ENCODE peak calls at places on chromosomes 13 and 19, in four cellular contexts. One of them, this sample, is unnamed.
A peak's percentile ranks its signal among the peaks of the same experiment; 100 is the strongest.

GRCh38 chr19:9791552-9792181 is 23.1 kb upstream of the ZNF846 start:
- DNase-seq in heart right ventricle: peak; percentile 98
- DNase-seq in right lobe of liver: peak; percentile 98
- DNase-seq in aorta: peak; percentile 98
- DNase-seq in this sample: no peak

GRCh38 chr13:74145249-74145970 is 11.2 kb upstream of the KLF12 start:
- DNase-seq in right lobe of liver: no peak
- DNase-seq in heart right ventricle: no peak
- DNase-seq in aorta: no peak
- DNase-seq in this sample: no peak

GRCh38 chr19:23436944-23437343 is 41.7 kb upstream of the ZNF91 start:
- DNase-seq in right lobe of liver: no peak
- DNase-seq in aorta: no peak
- DNase-seq in heart right ventricle: no peak
- DNase-seq in this sample: no peak

GRCh38 chr13:72290962-72291681 is 424.1 kb upstream of the DACH1 start:
- DNase-seq in aorta: no peak
- DNase-seq in right lobe of liver: no peak
- DNase-seq in heart right ventricle: no peak
- DNase-seq in this sample: peak; percentile 7

GRCh38 chr19:22528956-22529355 is 105.2 kb upstream of the ZNF492 start:
- DNase-seq in heart right ventricle: no peak
- DNase-seq in aorta: no peak
- DNase-seq in right lobe of liver: no peak
- DNase-seq in this sample: no peak

GRCh38 chr19:58558066-58558622 is at the start of gene UBE2M:
- DNase-seq in right lobe of liver: peak; percentile 72
- DNase-seq in aorta: peak; percentile 81
- DNase-seq in heart right ventricle: peak; percentile 62
- DNase-seq in this sample: no peak

GRCh38 chr13:21478881-21479808 is 20.0 kb upstream of the ZDHHC20 start:
- DNase-seq in right lobe of liver: no peak
- DNase-seq in aorta: no peak
- DNase-seq in heart right ventricle: peak; percentile 73
- DNase-seq in this sample: no peak

GRCh38 chr19:3660493-3661219 is 34.1 kb upstream of the CACTIN start:
- DNase-seq in right lobe of liver: no peak
- DNase-seq in aorta: no peak
- DNase-seq in heart right ventricle: no peak
- DNase-seq in this sample: no peak

GRCh38 chr13:86681223-86681622 is 882.0 kb upstream of the SLITRK6 start:
- DNase-seq in heart right ventricle: no peak
- DNase-seq in aorta: no peak
- DNase-seq in right lobe of liver: no peak
- DNase-seq in this sample: no peak

GRCh38 chr19:43790587-43790986 is 9.8 kb upstream of the KCNN4 start:
- DNase-seq in right lobe of liver: no peak
- DNase-seq in aorta: no peak
- DNase-seq in heart right ventricle: no peak
- DNase-seq in this sample: no peak

GRCh38 chr19:2154587-2155075 is 3.3 kb upstream of the AP3D1 start:
- DNase-seq in right lobe of liver: no peak
- DNase-seq in heart right ventricle: no peak
- DNase-seq in aorta: no peak
- DNase-seq in this sample: no peak

GRCh38 chr13:29925457-29925856 is 75.0 kb upstream of the UBL3 start:
- DNase-seq in heart right ventricle: peak; percentile 80
- DNase-seq in right lobe of liver: peak; percentile 64
- DNase-seq in aorta: peak; percentile 92
- DNase-seq in this sample: no peak

GRCh38 chr19:45250216-45250831 is 747 bp upstream of the MARK4 start:
- DNase-seq in right lobe of liver: no peak
- DNase-seq in aorta: no peak
- DNase-seq in heart right ventricle: no peak
- DNase-seq in this sample: no peak

GRCh38 chr13:52830946-52831345 is 17.5 kb downstream of the PCDH8 start:
- DNase-seq in right lobe of liver: no peak
- DNase-seq in aorta: no peak
- DNase-seq in heart right ventricle: no peak
- DNase-seq in this sample: no peak

GRCh38 chr13:45068036-45069001 is 52.0 kb upstream of the GTF2F2 start:
- DNase-seq in heart right ventricle: no peak
- DNase-seq in aorta: no peak
- DNase-seq in right lobe of liver: no peak
- DNase-seq in this sample: no peak

GRCh38 chr19:15954820-15955219 is 6.0 kb downstream of the OR10H4 start:
- DNase-seq in aorta: no peak
- DNase-seq in right lobe of liver: peak; percentile 55
- DNase-seq in heart right ventricle: no peak
- DNase-seq in this sample: no peak

GRCh38 chr13:102440259-102440936 is 38.5 kb upstream of the FGF14 start:
- DNase-seq in aorta: no peak
- DNase-seq in heart right ventricle: no peak
- DNase-seq in right lobe of liver: peak; percentile 73
- DNase-seq in this sample: no peak

GRCh38 chr13:35765387-35765786 is 288.9 kb upstream of the MAB21L1 start:
- DNase-seq in heart right ventricle: no peak
- DNase-seq in aorta: no peak
- DNase-seq in right lobe of liver: no peak
- DNase-seq in this sample: no peak

GRCh38 chr13:30466358-30466714 is 600 bp upstream of the HMGB1 start:
- DNase-seq in heart right ventricle: no peak
- DNase-seq in right lobe of liver: no peak
- DNase-seq in aorta: no peak
- DNase-seq in this sample: no peak

GRCh38 chr13:30918662-30919405 is 12.8 kb downstream of the MEDAG start:
- DNase-seq in right lobe of liver: no peak
- DNase-seq in heart right ventricle: no peak
- DNase-seq in aorta: no peak
- DNase-seq in this sample: no peak

GRCh38 chr13:100673831-100674362 is 698 bp downstream of the TMTC4 start:
- DNase-seq in heart right ventricle: peak; percentile 18
- DNase-seq in right lobe of liver: peak; percentile 61
- DNase-seq in aorta: peak; percentile 53
- DNase-seq in this sample: no peak

GRCh38 chr19:48631254-48631653 is 5.9 kb downstream of the DBP start:
- DNase-seq in right lobe of liver: no peak
- DNase-seq in heart right ventricle: no peak
- DNase-seq in aorta: no peak
- DNase-seq in this sample: no peak
- H3K4me3 ChIP-seq in right lobe of liver: no peak overlapping the region
- H3K4me3 ChIP-seq in heart right ventricle: peak overlapping the region; percentile 10
- H3K4me3 ChIP-seq in aorta: no peak overlapping the region
- H3K4me3 ChIP-seq in this sample: no peak overlapping the region

GRCh38 chr13:48155850-48156249 is 60.9 kb upstream of the MED4 start:
- DNase-seq in right lobe of liver: no peak
- DNase-seq in aorta: no peak
- DNase-seq in heart right ventricle: no peak
- DNase-seq in this sample: no peak

GRCh38 chr13:48159436-48160225 is 64.7 kb upstream of the MED4 start:
- DNase-seq in aorta: no peak
- DNase-seq in heart right ventricle: no peak
- DNase-seq in right lobe of liver: no peak
- DNase-seq in this sample: no peak

GRCh38 chr13:48156466-48156865 is 61.6 kb upstream of the MED4 start:
- DNase-seq in aorta: peak; percentile 66
- DNase-seq in right lobe of liver: no peak
- DNase-seq in heart right ventricle: no peak
- DNase-seq in this sample: no peak

GRCh38 chr13:48158915-48159314 is 64.0 kb upstream of the MED4 start:
- DNase-seq in right lobe of liver: no peak
- DNase-seq in heart right ventricle: no peak
- DNase-seq in aorta: peak; percentile 52
- DNase-seq in this sample: no peak

DNA sequence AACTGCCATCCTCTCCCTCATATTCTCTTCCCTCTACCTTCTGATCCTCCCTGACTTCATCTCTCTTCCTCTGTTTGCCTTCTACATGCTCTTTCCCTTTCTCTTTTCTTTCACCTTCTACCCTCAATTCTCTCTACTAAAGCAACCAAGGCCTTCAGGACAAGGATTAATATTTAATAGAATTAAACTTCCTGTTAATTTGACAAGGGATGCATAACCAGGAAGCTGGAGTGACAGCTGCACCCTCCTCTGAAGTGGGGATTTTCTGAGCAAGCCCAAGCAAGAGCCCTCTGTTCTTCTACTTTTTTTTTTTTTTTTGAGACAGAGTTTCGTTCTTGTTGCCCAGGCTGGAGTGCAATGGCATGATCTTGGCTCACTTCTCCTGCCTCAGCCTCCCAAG is 63.4 kb upstream of the MED4 start:
- DNase-seq in aorta: no peak
- DNase-seq in heart right ventricle: no peak
- DNase-seq in right lobe of liver: no peak
- DNase-seq in this sample: no peak
- H3K4me1 ChIP-seq in aorta: no peaks in the 10 kb centered on the region
- H3K4me1 ChIP-seq in heart right ventricle: peaks cover 89% of the 10 kb centered on the region
- H3K4me1 ChIP-seq in right lobe of liver: no peaks in the 10 kb centered on the region
- H3K4me1 ChIP-seq in this sample: peaks cover 3% of the 10 kb centered on the region

DNA sequence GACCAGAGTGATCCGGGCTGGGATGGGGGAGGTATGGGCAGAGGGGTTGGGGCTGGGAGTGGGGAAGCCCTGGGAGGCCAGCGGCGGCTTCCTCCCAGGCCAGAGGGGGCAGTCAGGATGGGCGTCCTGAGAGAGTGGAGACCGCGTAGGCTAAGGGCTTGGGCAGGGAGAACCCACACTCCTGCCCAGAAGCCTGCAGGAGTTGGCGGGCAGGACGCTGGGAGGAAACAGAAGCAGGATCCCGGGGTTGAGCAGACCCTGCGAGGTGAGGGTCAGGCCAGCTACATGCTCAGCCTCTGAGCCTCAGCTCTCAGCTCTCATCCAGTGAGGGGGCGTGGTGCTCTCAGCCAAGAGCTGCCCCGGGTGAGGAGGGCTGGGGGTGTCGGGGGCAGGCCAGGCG is 7.8 kb upstream of the SCN1B start:
- DNase-seq in aorta: no peak
- DNase-seq in heart right ventricle: no peak
- DNase-seq in right lobe of liver: no peak
- DNase-seq in this sample: no peak
- H3K27me3 ChIP-seq in aorta: no peaks in the 10 kb centered on the region
- H3K27me3 ChIP-seq in heart right ventricle: no peaks in the 10 kb centered on the region
- H3K27me3 ChIP-seq in right lobe of liver: no peaks in the 10 kb centered on the region
- H3K27me3 ChIP-seq in this sample: no peaks in the 10 kb centered on the region

GRCh38 chr13:114055766-114056165 is 76.7 kb downstream of the RASA3 start:
- DNase-seq in heart right ventricle: no peak
- DNase-seq in right lobe of liver: no peak
- DNase-seq in aorta: no peak
- DNase-seq in this sample: no peak

GRCh38 chr13:114054269-114054668 is 78.2 kb downstream of the RASA3 start:
- DNase-seq in aorta: no peak
- DNase-seq in heart right ventricle: no peak
- DNase-seq in right lobe of liver: no peak
- DNase-seq in this sample: no peak

GRCh38 chr13:114050536-114051450 is 76.9 kb upstream of the C13orf46 start:
- DNase-seq in right lobe of liver: no peak
- DNase-seq in aorta: peak; percentile 39
- DNase-seq in heart right ventricle: no peak
- DNase-seq in this sample: no peak

GRCh38 chr13:114054830-114055439 is 77.5 kb downstream of the RASA3 start:
- DNase-seq in aorta: no peak
- DNase-seq in heart right ventricle: no peak
- DNase-seq in right lobe of liver: no peak
- DNase-seq in this sample: no peak

GRCh38 chr13:114053026-114053425 is 79.2 kb upstream of the C13orf46 start:
- DNase-seq in right lobe of liver: no peak
- DNase-seq in heart right ventricle: no peak
- DNase-seq in aorta: no peak
- DNase-seq in this sample: no peak
- H3K4me3 ChIP-seq in right lobe of liver: no peak overlapping the region
- H3K4me3 ChIP-seq in heart right ventricle: no peak overlapping the region
- H3K4me3 ChIP-seq in aorta: no peak overlapping the region
- H3K4me3 ChIP-seq in this sample: no peak overlapping the region

This sample was measured in iPS DF 6.9.